ENCODE peak calls at places on chromosomes 5 and 9, in five cellular contexts. One of them, this sample, is unnamed.

GRCh38 chr9:123261006-123261677 is 7.2 kb downstream of the STRBP start:
- DNase-seq in DMS79 treated with DMSO at 0.1 percent for 48 hours: no peak
- DNase-seq in HCT116: no peak
- DNase-seq in DND-41: no peak
- DNase-seq in CD8-positive, alpha-beta memory T cell: no peak
- DNase-seq in this sample: no peak

GRCh38 chr5:19734706-19735240 is 253.2 kb downstream of the CDH18 start:
- DNase-seq in CD8-positive, alpha-beta memory T cell: no peak
- DNase-seq in DMS79 treated with DMSO at 0.1 percent for 48 hours: no peak
- DNase-seq in DND-41: no peak
- DNase-seq in HCT116: no peak
- DNase-seq in this sample: no peak

GRCh38 chr5:114477816-114478330 is 116.0 kb downstream of the KCNN2 start:
- DNase-seq in HCT116: no peak
- DNase-seq in DND-41: no peak
- DNase-seq in DMS79 treated with DMSO at 0.1 percent for 48 hours: no peak
- DNase-seq in CD8-positive, alpha-beta memory T cell: no peak
- DNase-seq in this sample: no peak

GRCh38 chr9:676780-677458 is 164.6 kb upstream of the DMRT1 start:
- DNase-seq in DND-41: no peak
- DNase-seq in CD8-positive, alpha-beta memory T cell: no peak
- DNase-seq in DMS79 treated with DMSO at 0.1 percent for 48 hours: peak; percentile 28
- DNase-seq in HCT116: no peak
- DNase-seq in this sample: no peak

GRCh38 chr9:115640887-115641286 is 512.7 kb upstream of the PAPPA start:
- DNase-seq in HCT116: no peak
- DNase-seq in CD8-positive, alpha-beta memory T cell: no peak
- DNase-seq in DMS79 treated with DMSO at 0.1 percent for 48 hours: no peak
- DNase-seq in DND-41: no peak
- DNase-seq in this sample: no peak

GRCh38 chr5:159567461-159567860 is 237.2 kb upstream of the IL12B start:
- DNase-seq in DMS79 treated with DMSO at 0.1 percent for 48 hours: no peak
- DNase-seq in DND-41: no peak
- DNase-seq in CD8-positive, alpha-beta memory T cell: no peak
- DNase-seq in HCT116: no peak
- DNase-seq in this sample: no peak

GRCh38 chr5:151549713-151550112 is 41.4 kb downstream of the FAT2 start:
- DNase-seq in DMS79 treated with DMSO at 0.1 percent for 48 hours: no peak
- DNase-seq in DND-41: no peak
- DNase-seq in CD8-positive, alpha-beta memory T cell: no peak
- DNase-seq in HCT116: no peak
- DNase-seq in this sample: no peak

GRCh38 chr9:33129886-33130284 is 37.3 kb downstream of the B4GALT1 start:
- DNase-seq in DND-41: no peak
- DNase-seq in DMS79 treated with DMSO at 0.1 percent for 48 hours: no peak
- DNase-seq in HCT116: no peak
- DNase-seq in CD8-positive, alpha-beta memory T cell: no peak
- DNase-seq in this sample: no peak

GRCh38 chr9:78261403-78262001 is 25.6 kb downstream of the CEP78 start:
- DNase-seq in CD8-positive, alpha-beta memory T cell: no peak
- DNase-seq in HCT116: peak; percentile 8
- DNase-seq in DMS79 treated with DMSO at 0.1 percent for 48 hours: no peak
- DNase-seq in DND-41: no peak
- DNase-seq in this sample: no peak

GRCh38 chr9:105681724-105682123 is 12.6 kb upstream of the TMEM38B start:
- DNase-seq in DND-41: no peak
- DNase-seq in DMS79 treated with DMSO at 0.1 percent for 48 hours: no peak
- DNase-seq in CD8-positive, alpha-beta memory T cell: no peak
- DNase-seq in HCT116: no peak
- DNase-seq in this sample: no peak